ENCODE peak calls at places on chromosomes 7 and 10, in ten cellular contexts. One of them, this sample, is unnamed.

GRCh38 chr7:27252935-27253333 is 10.3 kb downstream of the EVX1 start:
- DNase-seq in ovary: no peak
- DNase-seq in left cardiac atrium: no peak
- DNase-seq in OCI-M1: no peak
- DNase-seq in A172: no peak
- DNase-seq in CD8-positive, alpha-beta T cell: no peak
- DNase-seq in T-cell: no peak
- DNase-seq in keratinocyte: no peak
- DNase-seq in activated T-helper 1 cell treated with anti-CD3 and anti-CD28 coated beads, Interleukin-2, amount 50 U/mL, for 16 hours: no peak
- DNase-seq in endothelial cell of umbilical vein: no peak
- DNase-seq in this sample: no peak

GRCh38 chr10:19958787-19959186 is 142.6 kb downstream of the PLXDC2 start:
- DNase-seq in ovary: no peak
- DNase-seq in left cardiac atrium: no peak
- DNase-seq in OCI-M1: peak; percentile 37
- DNase-seq in A172: no peak
- DNase-seq in CD8-positive, alpha-beta T cell: no peak
- DNase-seq in T-cell: no peak
- DNase-seq in keratinocyte: no peak
- DNase-seq in activated T-helper 1 cell treated with anti-CD3 and anti-CD28 coated beads, Interleukin-2, amount 50 U/mL, for 16 hours: no peak
- DNase-seq in endothelial cell of umbilical vein: no peak
- DNase-seq in this sample: no peak

GRCh38 chr10:105239311-105240215 is 598.5 kb downstream of the SORCS3 start:
- DNase-seq in ovary: no peak
- DNase-seq in left cardiac atrium: no peak
- DNase-seq in OCI-M1: no peak
- DNase-seq in A172: no peak
- DNase-seq in CD8-positive, alpha-beta T cell: no peak
- DNase-seq in T-cell: no peak
- DNase-seq in keratinocyte: no peak
- DNase-seq in activated T-helper 1 cell treated with anti-CD3 and anti-CD28 coated beads, Interleukin-2, amount 50 U/mL, for 16 hours: no peak
- DNase-seq in endothelial cell of umbilical vein: no peak
- DNase-seq in this sample: no peak

GRCh38 chr7:87317691-87318245 is 27.7 kb upstream of the CROT start:
- DNase-seq in ovary: no peak
- DNase-seq in left cardiac atrium: no peak
- DNase-seq in OCI-M1: no peak
- DNase-seq in A172: no peak
- DNase-seq in CD8-positive, alpha-beta T cell: no peak
- DNase-seq in T-cell: no peak
- DNase-seq in keratinocyte: peak; percentile 21
- DNase-seq in activated T-helper 1 cell treated with anti-CD3 and anti-CD28 coated beads, Interleukin-2, amount 50 U/mL, for 16 hours: no peak
- DNase-seq in endothelial cell of umbilical vein: no peak
- DNase-seq in this sample: no peak

GRCh38 chr7:1086588-1087461 is 1.1 kb upstream of the GPER1 start:
- DNase-seq in ovary: peak; percentile 78
- DNase-seq in left cardiac atrium: peak; percentile 74
- DNase-seq in OCI-M1: peak; percentile 67
- DNase-seq in A172: peak; percentile 74
- DNase-seq in CD8-positive, alpha-beta T cell: peak; percentile 82
- DNase-seq in T-cell: peak; percentile 66
- DNase-seq in keratinocyte: peak; percentile 33
- DNase-seq in activated T-helper 1 cell treated with anti-CD3 and anti-CD28 coated beads, Interleukin-2, amount 50 U/mL, for 16 hours: peak; percentile 61
- DNase-seq in endothelial cell of umbilical vein: peak; percentile 73
- DNase-seq in this sample: peak; percentile 72

GRCh38 chr7:74252893-74253292 is 1.3 kb downstream of the RFC2 start:
- DNase-seq in ovary: no peak
- DNase-seq in left cardiac atrium: no peak
- DNase-seq in OCI-M1: no peak
- DNase-seq in A172: no peak
- DNase-seq in CD8-positive, alpha-beta T cell: no peak
- DNase-seq in T-cell: no peak
- DNase-seq in keratinocyte: no peak
- DNase-seq in activated T-helper 1 cell treated with anti-CD3 and anti-CD28 coated beads, Interleukin-2, amount 50 U/mL, for 16 hours: no peak
- DNase-seq in endothelial cell of umbilical vein: no peak
- DNase-seq in this sample: no peak

GRCh38 chr7:101598981-101599681 is 30.0 kb downstream of the MYL10 start:
- DNase-seq in ovary: no peak
- DNase-seq in left cardiac atrium: no peak
- DNase-seq in OCI-M1: no peak
- DNase-seq in A172: no peak
- DNase-seq in CD8-positive, alpha-beta T cell: no peak
- DNase-seq in T-cell: no peak
- DNase-seq in keratinocyte: no peak
- DNase-seq in activated T-helper 1 cell treated with anti-CD3 and anti-CD28 coated beads, Interleukin-2, amount 50 U/mL, for 16 hours: no peak
- DNase-seq in endothelial cell of umbilical vein: no peak
- DNase-seq in this sample: no peak

GRCh38 chr7:83449781-83450180 is 199.2 kb downstream of the SEMA3E start:
- DNase-seq in ovary: no peak
- DNase-seq in left cardiac atrium: no peak
- DNase-seq in OCI-M1: no peak
- DNase-seq in A172: no peak
- DNase-seq in CD8-positive, alpha-beta T cell: no peak
- DNase-seq in T-cell: no peak
- DNase-seq in keratinocyte: no peak
- DNase-seq in activated T-helper 1 cell treated with anti-CD3 and anti-CD28 coated beads, Interleukin-2, amount 50 U/mL, for 16 hours: no peak
- DNase-seq in endothelial cell of umbilical vein: no peak
- DNase-seq in this sample: no peak

GRCh38 chr10:31582365-31583052 is 263.5 kb downstream of the ZEB1 start:
- DNase-seq in ovary: no peak
- DNase-seq in left cardiac atrium: no peak
- DNase-seq in OCI-M1: no peak
- DNase-seq in A172: peak; percentile 65
- DNase-seq in CD8-positive, alpha-beta T cell: no peak
- DNase-seq in T-cell: no peak
- DNase-seq in keratinocyte: no peak
- DNase-seq in activated T-helper 1 cell treated with anti-CD3 and anti-CD28 coated beads, Interleukin-2, amount 50 U/mL, for 16 hours: no peak
- DNase-seq in endothelial cell of umbilical vein: peak; percentile 35
- DNase-seq in this sample: no peak

GRCh38 chr7:31487476-31487875 is 26.4 kb upstream of the ITPRID1 start:
- DNase-seq in ovary: no peak
- DNase-seq in left cardiac atrium: no peak
- DNase-seq in OCI-M1: no peak
- DNase-seq in A172: no peak
- DNase-seq in CD8-positive, alpha-beta T cell: no peak
- DNase-seq in T-cell: no peak
- DNase-seq in keratinocyte: no peak
- DNase-seq in activated T-helper 1 cell treated with anti-CD3 and anti-CD28 coated beads, Interleukin-2, amount 50 U/mL, for 16 hours: no peak
- DNase-seq in endothelial cell of umbilical vein: no peak
- DNase-seq in this sample: no peak

GRCh38 chr10:4704034-4704545 is 121.9 kb upstream of the AKR1E2 start:
- DNase-seq in ovary: no peak
- DNase-seq in left cardiac atrium: no peak
- DNase-seq in OCI-M1: peak; percentile 35
- DNase-seq in A172: peak; percentile 99
- DNase-seq in CD8-positive, alpha-beta T cell: no peak
- DNase-seq in T-cell: no peak
- DNase-seq in keratinocyte: peak; percentile 83
- DNase-seq in activated T-helper 1 cell treated with anti-CD3 and anti-CD28 coated beads, Interleukin-2, amount 50 U/mL, for 16 hours: no peak
- DNase-seq in endothelial cell of umbilical vein: peak; percentile 98
- DNase-seq in this sample: no peak

GRCh38 chr10:131546086-131546810 is 234.7 kb upstream of the TCERG1L start:
- DNase-seq in ovary: no peak
- DNase-seq in left cardiac atrium: no peak
- DNase-seq in OCI-M1: no peak
- DNase-seq in A172: no peak
- DNase-seq in CD8-positive, alpha-beta T cell: no peak
- DNase-seq in T-cell: no peak
- DNase-seq in keratinocyte: no peak
- DNase-seq in activated T-helper 1 cell treated with anti-CD3 and anti-CD28 coated beads, Interleukin-2, amount 50 U/mL, for 16 hours: no peak
- DNase-seq in endothelial cell of umbilical vein: no peak
- DNase-seq in this sample: no peak

GRCh38 chr10:68562666-68563522 is 2.8 kb downstream of the TET1 start:
- DNase-seq in ovary: no peak
- DNase-seq in left cardiac atrium: no peak
- DNase-seq in OCI-M1: peak; percentile 84
- DNase-seq in A172: no peak
- DNase-seq in CD8-positive, alpha-beta T cell: no peak
- DNase-seq in T-cell: no peak
- DNase-seq in keratinocyte: no peak
- DNase-seq in activated T-helper 1 cell treated with anti-CD3 and anti-CD28 coated beads, Interleukin-2, amount 50 U/mL, for 16 hours: no peak
- DNase-seq in endothelial cell of umbilical vein: no peak
- DNase-seq in this sample: no peak